ENCODE peak calls at places on chromosomes 5 and 9, in eight cellular contexts. Z is H7; U is SK-N-SH; W is neural progenitor cell; Q is ovary; A is upper lobe of right lung; K is breast epithelium; C is naive thymus-derived CD4-positive, alpha-beta T cell. E is an unnamed sample. For H3K27me3, the result is how much of the 10 kb centered on the place peaks cover.

GRCh38 chr5:158658439-158659230 is 441.1 kb downstream of the EBF1 start:
- DNase-seq in K (no peak), C (no peak), W (peak), U (no peak), Q (no peak), Z (no peak), A (no peak), E (no peak)

GRCh38 chr9:80086386-80086785 is 514.6 kb downstream of the TLE4 start:
- DNase-seq in Q (no peak), C (no peak), U (no peak), K (no peak), Z (no peak), A (no peak), W (no peak), E (no peak)

GRCh38 chr5:126741361-126741760 is 35.6 kb upstream of the LMNB1 start:
- DNase-seq in U (no peak), Z (no peak), A (no peak), K (no peak), C (no peak), W (no peak), Q (no peak), E (no peak)

GRCh38 chr5:160493806-160494317 is 72.2 kb downstream of the PTTG1 start:
- DNase-seq in Q (no peak), C (no peak), W (no peak), A (no peak), Z (no peak), K (no peak), U (no peak), E (no peak)

GRCh38 chr9:90838098-90838497 is 36.5 kb downstream of the SYK start:
- DNase-seq in C (no peak), Z (no peak), Q (no peak), W (no peak), K (no peak), A (no peak), U (no peak), E (no peak)

GRCh38 chr9:87269296-87269695 is 228.4 kb upstream of the DAPK1 start:
- DNase-seq in C (no peak), U (no peak), Q (no peak), K (no peak), Z (no peak), W (no peak), A (no peak), E (no peak)

GRCh38 chr9:109640232-109641078 is 139.5 kb upstream of the PALM2AKAP2 start:
- DNase-seq in U (peak), Z (peak), A (peak), C (no peak), W (peak), K (no peak), Q (peak), E (peak)

GRCh38 chr5:133892306-133892705 is 76.1 kb downstream of the C5orf15 start:
- DNase-seq in C (no peak), Z (no peak), U (no peak), Q (no peak), K (no peak), A (no peak), W (no peak), E (no peak)

GRCh38 chr9:86079421-86080111 is 19.8 kb downstream of the GOLM1 start:
- DNase-seq in K (no peak), C (no peak), Z (no peak), Q (no peak), W (no peak), A (no peak), U (no peak), E (no peak)

GRCh38 chr9:135677641-135678168 is 14.6 kb downstream of the LCN9 start:
- DNase-seq in Z (peak), W (no peak), U (no peak), Q (no peak), K (no peak), A (no peak), C (no peak), E (no peak)

GRCh38 chr5:72204946-72205345 is 97.7 kb downstream of the MAP1B start:
- DNase-seq in C (no peak), K (no peak), Z (no peak), Q (no peak), W (no peak), U (no peak), A (no peak), E (no peak)

GRCh38 chr9:96487949-96488348 is 38.0 kb downstream of the HABP4 start:
- DNase-seq in U (no peak), C (no peak), K (no peak), Z (peak), W (no peak), A (no peak), Q (no peak), E (no peak)

GRCh38 chr9:72592501-72593403 is 71.3 kb downstream of the TMC1 start:
- DNase-seq in A (no peak), W (peak), C (peak), Z (peak), U (peak), Q (no peak), K (no peak), E (peak)

GRCh38 chr5:143190260-143190810 is 213.2 kb downstream of the NR3C1 start:
- DNase-seq in A (no peak), C (no peak), Z (no peak), U (no peak), W (no peak), Q (no peak), K (no peak), E (no peak)

DNA sequence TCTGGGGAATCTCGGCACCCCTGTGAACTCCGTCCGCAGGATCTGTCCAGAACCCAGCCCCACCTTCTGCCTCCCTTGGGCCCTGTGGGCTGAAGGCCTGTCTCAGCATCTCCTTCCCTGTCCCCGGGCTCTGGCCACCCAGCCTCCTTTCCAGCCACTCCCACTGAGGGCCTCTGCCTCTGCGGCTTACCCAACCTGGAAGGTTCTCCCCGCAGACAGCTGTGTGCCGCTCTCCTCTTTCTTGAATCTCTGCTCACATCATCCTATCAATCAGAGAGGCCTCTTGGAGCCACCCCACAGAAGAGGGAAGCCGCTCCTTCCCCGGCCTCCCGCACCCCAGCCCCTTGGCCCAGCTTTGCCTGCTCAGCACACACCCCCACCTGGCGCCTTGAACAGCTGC is 81.5 kb downstream of the TSPAN17 start:
- DNase-seq in A (no peak), C (no peak), K (no peak), Q (no peak), U (no peak), W (no peak), Z (no peak), E (no peak)
- H3K27me3 ChIP-seq in A (half or more), C (under half), K (half or more), Q (under half), U (under half), W (under half), Z (under half), E (under half)

GRCh38 chr5:168786142-168786541 is 207.0 kb upstream of the PANK3 start:
- DNase-seq in A (no peak), C (no peak), Z (no peak), Q (no peak), U (no peak), K (no peak), W (no peak), E (no peak)

GRCh38 chr5:168788107-168788506 is 208.9 kb upstream of the PANK3 start:
- DNase-seq in U (peak), Z (no peak), C (no peak), W (no peak), Q (no peak), K (no peak), A (no peak), E (no peak)

GRCh38 chr5:168790037-168790635 is 211.0 kb upstream of the PANK3 start:
- DNase-seq in U (no peak), Q (no peak), K (no peak), W (no peak), C (no peak), Z (no peak), A (no peak), E (no peak)

GRCh38 chr5:168790691-168791230 is 211.6 kb upstream of the PANK3 start:
- DNase-seq in K (no peak), Z (no peak), A (no peak), Q (no peak), W (peak), C (no peak), U (no peak), E (peak)

GRCh38 chr5:168788786-168789185 is 209.6 kb upstream of the PANK3 start:
- DNase-seq in A (no peak), W (no peak), K (no peak), Z (no peak), C (no peak), U (no peak), Q (no peak), E (no peak)
- H3K27me3 ChIP-seq in A (under half), W (under half), K (under half), Z (under half), C (under half), U (under half), Q (under half), E (under half)

GRCh38 chr5:155953335-155953734 is 373.6 kb upstream of the SGCD start:
- DNase-seq in A (no peak), Z (no peak), C (no peak), K (no peak), U (no peak), W (peak), Q (no peak), E (no peak)

GRCh38 chr5:155954739-155955445 is 372.1 kb upstream of the SGCD start:
- DNase-seq in Z (no peak), A (no peak), Q (no peak), U (no peak), C (no peak), W (peak), K (no peak), E (no peak)

GRCh38 chr5:155960177-155960576 is 366.8 kb upstream of the SGCD start:
- DNase-seq in U (no peak), Z (no peak), C (no peak), K (no peak), W (no peak), Q (no peak), A (no peak), E (no peak)

GRCh38 chr5:155959082-155959481 is 367.9 kb upstream of the SGCD start:
- DNase-seq in K (no peak), U (no peak), Z (no peak), Q (no peak), W (no peak), A (no peak), C (no peak), E (no peak)
- H3K27me3 ChIP-seq in K (under half), U (under half), Z (under half), Q (under half), W (under half), A (under half), C (under half), E (under half)

DNA sequence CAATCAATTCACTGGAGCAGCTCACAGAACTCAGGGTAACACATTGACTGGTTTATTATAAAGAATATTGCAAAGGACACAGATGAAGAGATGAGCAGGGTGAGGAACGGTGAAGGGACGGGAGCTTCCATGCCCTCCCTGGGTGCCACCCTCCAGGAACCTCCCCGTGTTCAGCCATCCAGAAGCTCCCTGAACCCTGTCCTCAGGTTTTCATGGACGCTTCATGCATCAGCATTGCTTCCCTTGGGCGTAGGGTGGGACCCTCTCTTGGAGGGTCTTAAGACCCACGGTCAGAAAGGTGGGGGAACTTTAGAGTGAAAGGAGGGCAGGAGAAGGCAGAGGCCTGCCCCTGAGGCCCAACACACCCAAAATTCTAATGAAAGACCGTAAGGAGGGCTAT is 12.8 kb downstream of the LAMC3 start:
- DNase-seq in Z (no peak), K (no peak), W (no peak), C (no peak), A (no peak), Q (no peak), U (no peak), E (no peak)
- H3K27me3 ChIP-seq in Z (under half), K (under half), W (under half), C (under half), A (under half), Q (under half), U (under half), E (under half)

GRCh38 chr9:17764306-17764705 is 185.4 kb downstream of the SH3GL2 start:
- DNase-seq in W (no peak), Z (no peak), K (no peak), U (no peak), A (no peak), C (no peak), Q (no peak), E (no peak)

GRCh38 chr9:17757816-17758215 is 178.9 kb downstream of the SH3GL2 start:
- DNase-seq in A (no peak), K (no peak), W (no peak), U (no peak), Q (no peak), C (no peak), Z (no peak), E (no peak)

GRCh38 chr9:17760250-17760649 is 181.4 kb downstream of the SH3GL2 start:
- DNase-seq in C (no peak), K (no peak), Q (no peak), U (no peak), A (no peak), Z (no peak), W (no peak), E (no peak)

DNA sequence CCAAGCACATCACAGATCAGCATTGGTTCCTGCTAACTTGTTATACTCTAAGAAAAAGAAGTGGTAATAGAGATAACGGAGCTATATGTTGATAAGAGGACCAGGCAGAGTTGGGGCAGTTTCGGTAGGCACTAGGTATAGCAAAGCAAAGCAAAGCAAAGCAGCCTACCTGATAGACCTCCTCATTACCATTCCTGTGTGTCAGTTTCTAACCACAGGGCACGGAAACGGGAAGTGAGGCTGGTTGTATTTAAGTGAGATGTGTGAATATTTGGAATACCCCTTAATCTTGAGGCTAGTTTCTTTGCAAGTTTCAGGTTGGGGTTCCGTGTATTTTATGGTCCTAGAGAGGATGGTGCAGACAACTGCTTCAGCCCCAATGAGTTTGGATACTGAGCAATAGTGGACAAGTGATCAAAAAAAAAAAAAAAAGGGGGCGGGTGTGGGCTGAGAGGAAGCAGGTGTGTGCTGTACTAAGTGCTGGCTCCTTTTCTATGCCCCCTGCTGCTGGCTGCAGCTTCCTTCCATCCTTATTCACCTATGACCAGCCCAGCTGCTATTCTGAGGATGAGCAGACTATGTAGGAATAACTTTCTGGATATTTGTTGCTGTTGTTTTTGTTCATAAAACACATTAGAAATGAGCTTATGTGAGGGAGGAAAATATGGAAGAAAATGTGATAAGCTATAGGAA is 183.3 kb downstream of the SH3GL2 start:
- DNase-seq in Z (no peak), K (no peak), C (no peak), W (no peak), Q (no peak), A (no peak), U (no peak), E (no peak)
- H3K27me3 ChIP-seq in Z (under half), K (under half), C (under half), W (under half), Q (under half), A (under half), U (under half), E (under half)

GRCh38 chr5:179348011-179348530 is 2.8 kb upstream of the ADAMTS2 start:
- DNase-seq in K (no peak), Z (no peak), Q (no peak), C (no peak), A (no peak), W (no peak), U (no peak), E (no peak)
- H3K27me3 ChIP-seq in K (under half), Z (under half), Q (under half), C (under half), A (under half), W (half or more), U (under half), E (under half)

GRCh38 chr9:124760719-124761118 is 10.4 kb downstream of the NR6A1 start:
- DNase-seq in Z (peak), A (no peak), C (no peak), K (no peak), W (peak), U (no peak), Q (no peak), E (no peak)
- H3K27me3 ChIP-seq in Z (under half), A (under half), C (under half), K (under half), W (under half), U (under half), Q (under half), E (under half)

E was measured in hepatocyte.